ENCODE peak calls at places on chromosomes 12 and 14, in seven cellular contexts. One of them, this sample, is unnamed.

GRCh38 chr12:65586796-65587195 is 237.5 kb upstream of the HMGA2 start:
- DNase-seq in T-helper 1 cell: no peak
- DNase-seq in H7: no peak
- DNase-seq in ovary: no peak
- DNase-seq in DMS 273 treated with DMSO at 0.1 percent for 48 hours: no peak
- DNase-seq in activated CD8-positive, alpha-beta memory T cell treated with anti-CD3 and anti-CD28 coated beads for 4 hours: no peak
- DNase-seq in kidney glomerular epithelial cell: no peak
- DNase-seq in this sample: no peak

GRCh38 chr14:76958975-76959710 is 69.4 kb downstream of the IRF2BPL start:
- DNase-seq in T-helper 1 cell: no peak
- DNase-seq in H7: no peak
- DNase-seq in ovary: no peak
- DNase-seq in DMS 273 treated with DMSO at 0.1 percent for 48 hours: no peak
- DNase-seq in activated CD8-positive, alpha-beta memory T cell treated with anti-CD3 and anti-CD28 coated beads for 4 hours: no peak
- DNase-seq in kidney glomerular epithelial cell: peak; percentile 81
- DNase-seq in this sample: no peak

GRCh38 chr14:53529519-53529918 is 376.4 kb upstream of the DDHD1 start:
- DNase-seq in T-helper 1 cell: no peak
- DNase-seq in H7: no peak
- DNase-seq in ovary: no peak
- DNase-seq in DMS 273 treated with DMSO at 0.1 percent for 48 hours: no peak
- DNase-seq in activated CD8-positive, alpha-beta memory T cell treated with anti-CD3 and anti-CD28 coated beads for 4 hours: no peak
- DNase-seq in kidney glomerular epithelial cell: no peak
- DNase-seq in this sample: no peak

GRCh38 chr14:67644428-67644827 is 24.7 kb downstream of the ARG2 start:
- DNase-seq in T-helper 1 cell: no peak
- DNase-seq in H7: no peak
- DNase-seq in ovary: no peak
- DNase-seq in DMS 273 treated with DMSO at 0.1 percent for 48 hours: no peak
- DNase-seq in activated CD8-positive, alpha-beta memory T cell treated with anti-CD3 and anti-CD28 coated beads for 4 hours: no peak
- DNase-seq in kidney glomerular epithelial cell: no peak
- DNase-seq in this sample: no peak

GRCh38 chr12:5459051-5459782 is 27.3 kb downstream of the NTF3 start:
- DNase-seq in T-helper 1 cell: no peak
- DNase-seq in H7: no peak
- DNase-seq in ovary: no peak
- DNase-seq in DMS 273 treated with DMSO at 0.1 percent for 48 hours: no peak
- DNase-seq in activated CD8-positive, alpha-beta memory T cell treated with anti-CD3 and anti-CD28 coated beads for 4 hours: no peak
- DNase-seq in kidney glomerular epithelial cell: no peak
- DNase-seq in this sample: no peak

GRCh38 chr14:61662437-61663311 is 32.6 kb upstream of the HIF1A start:
- DNase-seq in T-helper 1 cell: peak; percentile 97
- DNase-seq in H7: no peak
- DNase-seq in ovary: no peak
- DNase-seq in DMS 273 treated with DMSO at 0.1 percent for 48 hours: no peak
- DNase-seq in activated CD8-positive, alpha-beta memory T cell treated with anti-CD3 and anti-CD28 coated beads for 4 hours: peak; percentile 51
- DNase-seq in kidney glomerular epithelial cell: peak; percentile 43
- DNase-seq in this sample: peak; percentile 6

GRCh38 chr12:52434760-52435530 is 774 bp upstream of the KRT75 start:
- DNase-seq in T-helper 1 cell: no peak
- DNase-seq in H7: no peak
- DNase-seq in ovary: no peak
- DNase-seq in DMS 273 treated with DMSO at 0.1 percent for 48 hours: no peak
- DNase-seq in activated CD8-positive, alpha-beta memory T cell treated with anti-CD3 and anti-CD28 coated beads for 4 hours: no peak
- DNase-seq in kidney glomerular epithelial cell: peak; percentile 36
- DNase-seq in this sample: no peak

GRCh38 chr14:100375273-100375962 is 52.3 kb downstream of the SLC25A47 start:
- DNase-seq in T-helper 1 cell: peak; percentile 97
- DNase-seq in H7: peak; percentile 64
- DNase-seq in ovary: peak; percentile 54
- DNase-seq in DMS 273 treated with DMSO at 0.1 percent for 48 hours: peak; percentile 6
- DNase-seq in activated CD8-positive, alpha-beta memory T cell treated with anti-CD3 and anti-CD28 coated beads for 4 hours: peak; percentile 78
- DNase-seq in kidney glomerular epithelial cell: peak; percentile 41
- DNase-seq in this sample: peak; percentile 83

GRCh38 chr12:26839551-26839950 is 6.6 kb upstream of the ITPR2 start:
- DNase-seq in T-helper 1 cell: no peak
- DNase-seq in H7: no peak
- DNase-seq in ovary: no peak
- DNase-seq in DMS 273 treated with DMSO at 0.1 percent for 48 hours: no peak
- DNase-seq in activated CD8-positive, alpha-beta memory T cell treated with anti-CD3 and anti-CD28 coated beads for 4 hours: no peak
- DNase-seq in kidney glomerular epithelial cell: no peak
- DNase-seq in this sample: no peak

GRCh38 chr14:89251066-89251465 is 166.0 kb downstream of the FOXN3 start:
- DNase-seq in T-helper 1 cell: no peak
- DNase-seq in H7: no peak
- DNase-seq in ovary: no peak
- DNase-seq in DMS 273 treated with DMSO at 0.1 percent for 48 hours: no peak
- DNase-seq in activated CD8-positive, alpha-beta memory T cell treated with anti-CD3 and anti-CD28 coated beads for 4 hours: no peak
- DNase-seq in kidney glomerular epithelial cell: no peak
- DNase-seq in this sample: no peak

GRCh38 chr14:100127853-100128455 is 31.5 kb downstream of the DEGS2 start:
- DNase-seq in T-helper 1 cell: no peak
- DNase-seq in H7: no peak
- DNase-seq in ovary: no peak
- DNase-seq in DMS 273 treated with DMSO at 0.1 percent for 48 hours: no peak
- DNase-seq in activated CD8-positive, alpha-beta memory T cell treated with anti-CD3 and anti-CD28 coated beads for 4 hours: no peak
- DNase-seq in kidney glomerular epithelial cell: no peak
- DNase-seq in this sample: no peak

GRCh38 chr12:101566318-101566717 is 28.5 kb upstream of the MYBPC1 start:
- DNase-seq in T-helper 1 cell: no peak
- DNase-seq in H7: peak; percentile 27
- DNase-seq in ovary: no peak
- DNase-seq in DMS 273 treated with DMSO at 0.1 percent for 48 hours: no peak
- DNase-seq in activated CD8-positive, alpha-beta memory T cell treated with anti-CD3 and anti-CD28 coated beads for 4 hours: no peak
- DNase-seq in kidney glomerular epithelial cell: no peak
- DNase-seq in this sample: no peak

GRCh38 chr12:131011165-131012079 is 57.7 kb downstream of the ADGRD1 start:
- DNase-seq in T-helper 1 cell: no peak
- DNase-seq in H7: no peak
- DNase-seq in ovary: no peak
- DNase-seq in DMS 273 treated with DMSO at 0.1 percent for 48 hours: no peak
- DNase-seq in activated CD8-positive, alpha-beta memory T cell treated with anti-CD3 and anti-CD28 coated beads for 4 hours: no peak
- DNase-seq in kidney glomerular epithelial cell: no peak
- DNase-seq in this sample: no peak

GRCh38 chr14:93185333-93185688 is 194 bp downstream of the LYSET start:
- DNase-seq in T-helper 1 cell: no peak
- DNase-seq in H7: no peak
- DNase-seq in ovary: no peak
- DNase-seq in DMS 273 treated with DMSO at 0.1 percent for 48 hours: no peak
- DNase-seq in activated CD8-positive, alpha-beta memory T cell treated with anti-CD3 and anti-CD28 coated beads for 4 hours: no peak
- DNase-seq in kidney glomerular epithelial cell: no peak
- DNase-seq in this sample: no peak

GRCh38 chr12:59388176-59388575 is 207.7 kb upstream of the SLC16A7 start:
- DNase-seq in T-helper 1 cell: no peak
- DNase-seq in H7: no peak
- DNase-seq in ovary: no peak
- DNase-seq in DMS 273 treated with DMSO at 0.1 percent for 48 hours: no peak
- DNase-seq in activated CD8-positive, alpha-beta memory T cell treated with anti-CD3 and anti-CD28 coated beads for 4 hours: no peak
- DNase-seq in kidney glomerular epithelial cell: no peak
- DNase-seq in this sample: no peak

GRCh38 chr12:102806592-102806991 is 110.5 kb downstream of the PAH start:
- DNase-seq in T-helper 1 cell: no peak
- DNase-seq in H7: no peak
- DNase-seq in ovary: no peak
- DNase-seq in DMS 273 treated with DMSO at 0.1 percent for 48 hours: no peak
- DNase-seq in activated CD8-positive, alpha-beta memory T cell treated with anti-CD3 and anti-CD28 coated beads for 4 hours: no peak
- DNase-seq in kidney glomerular epithelial cell: no peak
- DNase-seq in this sample: no peak

GRCh38 chr12:30827406-30828055 is 72.8 kb upstream of the CAPRIN2 start:
- DNase-seq in T-helper 1 cell: no peak
- DNase-seq in H7: peak; percentile 5
- DNase-seq in ovary: no peak
- DNase-seq in DMS 273 treated with DMSO at 0.1 percent for 48 hours: no peak
- DNase-seq in activated CD8-positive, alpha-beta memory T cell treated with anti-CD3 and anti-CD28 coated beads for 4 hours: no peak
- DNase-seq in kidney glomerular epithelial cell: no peak
- DNase-seq in this sample: no peak

GRCh38 chr12:106985479-106985878 is 1.5 kb downstream of the MTERF2 start:
- DNase-seq in T-helper 1 cell: no peak
- DNase-seq in H7: no peak
- DNase-seq in ovary: no peak
- DNase-seq in DMS 273 treated with DMSO at 0.1 percent for 48 hours: no peak
- DNase-seq in activated CD8-positive, alpha-beta memory T cell treated with anti-CD3 and anti-CD28 coated beads for 4 hours: no peak
- DNase-seq in kidney glomerular epithelial cell: no peak
- DNase-seq in this sample: no peak

GRCh38 chr12:67441736-67442346 is 172.7 kb downstream of the CAND1 start:
- DNase-seq in T-helper 1 cell: peak; percentile 73
- DNase-seq in H7: peak; percentile 69
- DNase-seq in ovary: peak; percentile 87
- DNase-seq in DMS 273 treated with DMSO at 0.1 percent for 48 hours: peak; percentile 49
- DNase-seq in activated CD8-positive, alpha-beta memory T cell treated with anti-CD3 and anti-CD28 coated beads for 4 hours: peak; percentile 30
- DNase-seq in kidney glomerular epithelial cell: peak; percentile 94
- DNase-seq in this sample: peak; percentile 42

GRCh38 chr12:44654641-44655625 is 221.2 kb downstream of the NELL2 start:
- DNase-seq in T-helper 1 cell: no peak
- DNase-seq in H7: no peak
- DNase-seq in ovary: no peak
- DNase-seq in DMS 273 treated with DMSO at 0.1 percent for 48 hours: peak; percentile 56
- DNase-seq in activated CD8-positive, alpha-beta memory T cell treated with anti-CD3 and anti-CD28 coated beads for 4 hours: no peak
- DNase-seq in kidney glomerular epithelial cell: no peak
- DNase-seq in this sample: no peak

GRCh38 chr12:11731455-11731854 is 82.0 kb downstream of the ETV6 start:
- DNase-seq in T-helper 1 cell: peak; percentile 25
- DNase-seq in H7: no peak
- DNase-seq in ovary: no peak
- DNase-seq in DMS 273 treated with DMSO at 0.1 percent for 48 hours: no peak
- DNase-seq in activated CD8-positive, alpha-beta memory T cell treated with anti-CD3 and anti-CD28 coated beads for 4 hours: no peak
- DNase-seq in kidney glomerular epithelial cell: peak; percentile 44
- DNase-seq in this sample: no peak

GRCh38 chr12:65490193-65490592 is 211.7 kb downstream of the MSRB3 start:
- DNase-seq in T-helper 1 cell: no peak
- DNase-seq in H7: no peak
- DNase-seq in ovary: no peak
- DNase-seq in DMS 273 treated with DMSO at 0.1 percent for 48 hours: no peak
- DNase-seq in activated CD8-positive, alpha-beta memory T cell treated with anti-CD3 and anti-CD28 coated beads for 4 hours: no peak
- DNase-seq in kidney glomerular epithelial cell: peak; percentile 72
- DNase-seq in this sample: no peak